ENCODE peak calls at places on chromosomes 1 and 21, in five cellular contexts. R, V, T, S and D are unnamed samples.

GRCh38 chr1:58060548-58061170 is 485.9 kb downstream of the OMA1 start:
- DNase-seq in R (no peak), V (no peak), T (no peak), S (no peak), D (no peak)

GRCh38 chr1:226149806-226150205 is 36.7 kb downstream of the ACBD3 start:
- DNase-seq in R (no peak), V (no peak), T (no peak), S (peak; percentile 55), D (peak; percentile 29)

GRCh38 chr1:193338194-193338593 is 151.8 kb upstream of the B3GALT2 start:
- DNase-seq in R (no peak), V (no peak), T (no peak), S (no peak), D (peak; percentile 64)

GRCh38 chr1:31510304-31510703 is 66.0 kb upstream of the TINAGL1 start:
- DNase-seq in R (no peak), V (no peak), T (no peak), S (no peak), D (no peak)

GRCh38 chr1:154546264-154547043 is 12.0 kb downstream of the UBE2Q1 start:
- DNase-seq in R (peak; percentile 81), V (peak; percentile 13), T (peak; percentile 90), S (peak; percentile 72), D (peak; percentile 58)

GRCh38 chr1:222624214-222624613 is 6.3 kb downstream of the MIA3 start:
- DNase-seq in R (no peak), V (no peak), T (no peak), S (no peak), D (no peak)

GRCh38 chr1:56331892-56332567 is 247.3 kb downstream of the PLPP3 start:
- DNase-seq in R (no peak), V (peak; percentile 57), T (peak; percentile 2), S (peak; percentile 95), D (peak; percentile 75)

GRCh38 chr1:227170361-227171166 is 147.7 kb downstream of the CDC42BPA start:
- DNase-seq in R (peak; percentile 40), V (no peak), T (no peak), S (no peak), D (peak; percentile 19)

GRCh38 chr1:22773981-22774471 is 63.4 kb downstream of the EPHB2 start:
- DNase-seq in R (no peak), V (no peak), T (no peak), S (no peak), D (peak; percentile 38)

GRCh38 chr1:25754421-25755195 is 45.4 kb upstream of the SELENON start:
- DNase-seq in R (no peak), V (no peak), T (no peak), S (no peak), D (no peak)

GRCh38 chr1:151715726-151716404 is 738 bp downstream of the CELF3 start:
- DNase-seq in R (peak; percentile 50), V (no peak), T (no peak), S (peak; percentile 55), D (no peak)

GRCh38 chr1:181551249-181551648 is 67.9 kb downstream of the CACNA1E start:
- DNase-seq in R (no peak), V (no peak), T (no peak), S (no peak), D (no peak)

GRCh38 chr1:20028125-20028524 is 41.9 kb upstream of the PLA2G5 start:
- DNase-seq in R (no peak), V (no peak), T (no peak), S (no peak), D (no peak)

GRCh38 chr1:156749429-156750118 is 1.9 kb downstream of the HDGF start:
- DNase-seq in R (no peak), V (no peak), T (no peak), S (peak; percentile 41), D (no peak)

GRCh38 chr1:228842094-228842775 is 107.0 kb downstream of the RHOU start:
- DNase-seq in R (peak; percentile 26), V (no peak), T (peak; percentile 74), S (peak; percentile 73), D (peak; percentile 90)

GRCh38 chr1:246450485-246451251 is 56.4 kb downstream of the SMYD3 start:
- DNase-seq in R (peak; percentile 57), V (no peak), T (peak; percentile 33), S (peak; percentile 5), D (peak; percentile 35)

GRCh38 chr1:46401964-46402626 is 8.0 kb downstream of the FAAH start:
- DNase-seq in R (peak; percentile 82), V (no peak), T (no peak), S (peak; percentile 40), D (peak; percentile 95)

GRCh38 chr1:201259476-201260235 is 23.6 kb upstream of the PKP1 start:
- DNase-seq in R (no peak), V (no peak), T (no peak), S (no peak), D (peak; percentile 43)

GRCh38 chr1:156822680-156823079 is 6.0 kb upstream of the SH2D2A start:
- DNase-seq in R (no peak), V (no peak), T (no peak), S (no peak), D (no peak)

GRCh38 chr1:244841274-244841927 is 5.9 kb downstream of the COX20 start:
- DNase-seq in R (no peak), V (no peak), T (no peak), S (no peak), D (no peak)
- H3K4me1 ChIP-seq in R (peaks cover 18% of the 10 kb centered on the region), V (no peaks in the 10 kb centered on the region), T (peaks cover 50% of the 10 kb centered on the region), S (peaks cover 58% of the 10 kb centered on the region), D (peaks cover 11% of the 10 kb centered on the region)

DNA sequence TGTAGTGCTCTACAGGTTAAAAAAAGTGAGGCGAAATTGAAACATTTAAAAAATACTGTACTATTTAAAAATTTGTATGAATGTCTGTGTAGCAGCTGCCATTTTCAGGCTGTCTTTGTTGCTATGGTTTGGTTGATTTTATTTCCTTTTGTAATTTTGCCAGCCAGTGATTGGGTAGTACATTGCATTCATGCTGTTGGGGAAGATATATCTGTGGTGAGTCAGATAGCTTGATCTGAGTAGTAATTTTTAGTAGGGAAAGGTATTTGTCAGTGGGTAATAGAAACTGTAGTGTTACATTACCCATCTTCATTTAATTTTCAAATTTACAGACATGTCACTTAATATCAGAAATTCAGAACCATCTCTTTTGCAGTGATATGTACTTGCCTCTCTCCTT is 15.0 kb downstream of the NFIA start:
- DNase-seq in R (no peak), V (no peak), T (no peak), S (no peak), D (peak; percentile 67)
- TF ChIP-seq BHLHE40 in R (no peak), V (no peak), T (no peak), S (no peak), D (no peak)

DNA sequence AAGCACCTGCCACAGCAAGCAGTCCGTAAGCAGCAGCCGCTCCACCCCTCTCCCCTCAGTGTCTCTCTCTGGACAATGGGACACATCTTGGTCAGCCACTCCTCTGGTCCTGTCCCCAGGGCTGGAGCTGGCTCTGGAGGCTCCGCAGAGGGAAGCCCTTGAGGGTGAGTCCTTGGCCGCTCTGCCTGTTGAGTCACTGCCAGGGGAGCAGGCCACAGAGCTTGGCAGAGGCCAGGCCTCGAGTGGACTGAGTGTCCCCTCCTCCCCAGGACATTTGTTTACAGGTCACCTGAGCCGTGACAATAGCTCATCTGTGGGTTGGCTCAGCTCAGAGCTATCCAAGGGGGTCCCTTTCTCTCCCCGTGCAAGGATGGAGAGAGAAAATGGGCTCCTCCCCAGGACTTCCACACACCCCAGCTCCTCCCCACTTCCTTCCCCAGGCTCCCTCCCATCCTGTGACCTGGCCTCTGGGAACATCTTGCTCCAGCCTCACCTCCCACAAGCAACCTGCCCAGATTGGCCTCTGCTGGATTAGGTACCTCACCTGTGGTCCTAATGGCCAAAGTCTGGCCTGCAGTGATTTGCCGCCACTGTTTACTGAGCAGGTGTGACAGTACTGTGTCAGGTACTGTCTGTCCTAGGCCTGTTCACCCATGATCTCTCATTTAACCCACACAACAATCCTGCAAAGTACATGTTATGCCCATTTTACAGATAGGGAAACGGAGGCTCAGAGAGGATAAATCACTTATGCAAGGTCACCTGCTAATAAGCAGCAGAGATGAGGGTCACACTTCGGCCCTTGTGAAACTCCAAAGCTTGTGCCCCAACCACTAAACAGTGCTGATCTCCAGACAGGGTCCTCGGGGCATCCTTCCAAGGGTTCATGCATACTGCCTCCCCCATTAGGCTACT is 4.8 kb downstream of the FAM131C start:
- DNase-seq in R (no peak), V (no peak), T (no peak), S (no peak), D (peak; percentile 20)
- H3K4me1 ChIP-seq in R (peaks cover 2% of the 10 kb centered on the region), V (no peaks in the 10 kb centered on the region), T (peaks cover 32% of the 10 kb centered on the region), S (peaks cover 50% of the 10 kb centered on the region), D (peaks cover 4% of the 10 kb centered on the region)

GRCh38 chr1:2541619-2542246 is 11.7 kb upstream of the HES5 start:
- DNase-seq in R (peak; percentile 82), V (no peak), T (no peak), S (no peak), D (no peak)
- TF ChIP-seq BHLHE40 in R (peak; percentile 33), V (no peak), T (no peak), S (no peak), D (no peak)

GRCh38 chr1:40384413-40384762 is 10.9 kb downstream of the SMAP2 start:
- DNase-seq in R (no peak), V (no peak), T (no peak), S (peak; percentile 80), D (no peak)
- H3K4me1 ChIP-seq in R (peaks cover 65% of the 10 kb centered on the region), V (peaks cover 66% of the 10 kb centered on the region), T (peaks cover 7% of the 10 kb centered on the region), S (peaks cover 91% of the 10 kb centered on the region), D (peaks cover 19% of the 10 kb centered on the region)

DNA sequence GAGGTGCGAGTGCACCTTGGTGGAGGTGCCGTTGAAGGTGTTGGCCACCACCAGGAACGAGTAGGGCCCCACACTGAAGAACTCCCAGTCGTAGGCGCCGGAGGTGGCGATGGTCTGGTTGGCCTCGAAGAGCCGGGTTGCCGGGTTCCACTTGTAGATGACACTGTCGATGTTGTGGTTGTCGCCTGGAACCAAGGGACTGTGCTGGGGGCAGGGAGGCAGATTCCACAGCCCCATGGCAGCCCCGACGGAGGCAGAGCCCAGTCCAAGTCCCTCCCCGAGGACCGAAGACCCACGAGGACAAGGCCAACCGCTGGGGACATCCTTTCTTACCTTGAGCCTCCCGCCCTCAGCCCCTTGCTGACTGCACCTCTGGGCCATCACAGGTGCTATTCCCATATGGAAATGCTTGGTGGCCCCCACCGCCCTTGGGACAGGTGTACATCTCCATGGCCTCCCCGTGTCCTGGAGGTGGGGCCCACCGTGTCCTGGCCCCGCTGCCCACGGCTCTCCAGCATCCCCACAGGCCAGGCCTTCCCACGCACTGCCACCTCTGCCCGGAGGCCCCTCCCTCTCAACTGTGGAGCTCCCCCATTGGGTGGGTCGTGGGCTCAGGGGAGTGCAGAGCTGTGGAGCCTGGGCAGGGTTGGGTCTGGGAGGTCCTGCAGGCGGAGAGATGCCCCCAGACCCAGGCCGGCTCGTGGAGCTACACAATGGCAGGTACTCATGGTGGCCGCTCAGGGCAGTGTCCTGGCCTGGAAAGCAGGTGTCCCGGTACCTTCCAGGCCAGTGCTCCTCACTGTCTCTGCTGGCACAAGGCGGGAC is 17.9 kb downstream of the KRTAP10-1 start:
- DNase-seq in R (no peak), V (no peak), T (no peak), S (no peak), D (no peak)
- TF ChIP-seq BHLHE40 in R (no peak), V (no peak), T (no peak), S (no peak), D (no peak)

GRCh38 chr1:14321413-14321812 is 277.1 kb upstream of the KAZN start:
- DNase-seq in R (no peak), V (no peak), T (no peak), S (no peak), D (no peak)
- H3K4me1 ChIP-seq in R (no peaks in the 10 kb centered on the region), V (no peaks in the 10 kb centered on the region), T (no peaks in the 10 kb centered on the region), S (no peaks in the 10 kb centered on the region), D (no peaks in the 10 kb centered on the region)

GRCh38 chr1:97461782-97462181 is 459.1 kb downstream of the DPYD start:
- DNase-seq in R (no peak), V (peak; percentile 59), T (no peak), S (no peak), D (no peak)

GRCh38 chr1:97451944-97452343 is 468.9 kb downstream of the DPYD start:
- DNase-seq in R (no peak), V (no peak), T (no peak), S (no peak), D (no peak)

GRCh38 chr1:97457446-97458089 is 463.3 kb downstream of the DPYD start:
- DNase-seq in R (no peak), V (no peak), T (no peak), S (no peak), D (no peak)
- TF ChIP-seq BHLHE40 in R (no peak), V (no peak), T (no peak), S (no peak), D (no peak)